ENCODE peak calls at places on chromosomes 4 and X, in four cellular contexts. G, K, S and T are unnamed samples.

GRCh38 chr4:79253930-79254329 is 71.9 kb downstream of the NAA11 start:
- DNase-seq in K (no peak), G (no peak), S (no peak), T (no peak)

GRCh38 chr4:48698029-48698901 is 81.8 kb downstream of the FRYL start:
- DNase-seq in K (no peak), S (peak; percentile 67), G (no peak), T (no peak)

GRCh38 chr4:83074086-83074704 is 39.2 kb downstream of the COPS4 start:
- DNase-seq in G (no peak), S (peak; percentile 30), K (peak; percentile 86), T (no peak)

GRCh38 chrX:150162141-150162540 is 201.0 kb upstream of the MAMLD1 start:
- DNase-seq in G (no peak), S (no peak), K (no peak), T (no peak)

GRCh38 chr4:88135362-88135663 is 23.1 kb downstream of the ABCG2 start:
- DNase-seq in G (no peak), S (no peak), K (no peak), T (no peak)

GRCh38 chrX:13077168-13077567 is 32.7 kb upstream of the FAM9C start:
- DNase-seq in K (peak; percentile 32), G (no peak), S (no peak), T (no peak)

GRCh38 chr4:138279286-138279685 is 37.1 kb upstream of the SLC7A11 start:
- DNase-seq in S (no peak), K (no peak), G (no peak), T (no peak)

GRCh38 chr4:108060164-108060563 is 70.5 kb downstream of the HADH start:
- DNase-seq in G (no peak), S (no peak), K (no peak), T (no peak)

GRCh38 chr4:25982962-25983361 is 68.9 kb downstream of the SMIM20 start:
- DNase-seq in K (no peak), G (no peak), S (no peak), T (no peak)

GRCh38 chr4:7324651-7325121 is 110.0 kb downstream of the PSAPL1 start:
- DNase-seq in K (no peak), G (no peak), S (no peak), T (no peak)

GRCh38 chrX:106499473-106499872 is 112.3 kb upstream of the RADX start:
- DNase-seq in G (no peak), S (no peak), K (no peak), T (no peak)

GRCh38 chr4:110364911-110365520 is 110.9 kb upstream of the ENPEP start:
- DNase-seq in S (no peak), G (no peak), K (no peak), T (no peak)

DNA sequence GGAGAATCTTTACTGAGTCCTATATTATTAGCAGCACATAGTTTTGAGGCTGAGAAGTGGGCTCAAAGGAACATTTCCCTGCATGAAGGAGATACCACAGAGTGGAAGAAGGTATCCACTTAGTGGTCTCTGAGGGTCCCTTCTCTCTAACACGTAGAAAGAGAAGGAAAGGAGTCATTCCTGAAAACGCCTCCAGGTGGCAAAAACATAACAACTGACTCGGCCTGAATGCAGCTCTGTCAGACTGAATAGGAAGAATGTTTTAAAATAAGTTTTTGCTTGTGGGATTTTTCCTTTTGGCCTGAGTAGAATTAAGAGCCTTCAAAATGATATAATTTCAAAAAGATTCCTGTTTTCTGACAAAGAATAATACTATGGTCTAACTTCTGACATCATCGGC is 23.3 kb downstream of the RPGR start:
- DNase-seq in S (no peak), K (peak; percentile 11), G (no peak), T (no peak)
- TF ChIP-seq CTCF in S (no peak), K (peak; percentile 53), G (no peak), T (peak; percentile 59)

GRCh38 chrX:72713130-72713529 is 976 bp downstream of the PHKA1 start:
- DNase-seq in S (no peak), K (no peak), G (no peak), T (no peak)

GRCh38 chrX:72712094-72712755 is 1.9 kb downstream of the PHKA1 start:
- DNase-seq in K (no peak), S (no peak), G (no peak), T (no peak)

GRCh38 chrX:72716766-72717165 is 2.7 kb upstream of the PHKA1 start:
- DNase-seq in K (no peak), S (no peak), G (no peak), T (no peak)

GRCh38 chrX:72714471-72714916 is 388 bp upstream of the PHKA1 start:
- DNase-seq in G (peak; percentile 41), S (peak; percentile 54), K (no peak), T (no peak)

GRCh38 chrX:72715546-72715945 is 1.4 kb upstream of the PHKA1 start:
- DNase-seq in S (no peak), G (no peak), K (no peak), T (no peak)
- TF ChIP-seq CTCF in S (no peak), G (no peak), K (no peak), T (no peak)

DNA sequence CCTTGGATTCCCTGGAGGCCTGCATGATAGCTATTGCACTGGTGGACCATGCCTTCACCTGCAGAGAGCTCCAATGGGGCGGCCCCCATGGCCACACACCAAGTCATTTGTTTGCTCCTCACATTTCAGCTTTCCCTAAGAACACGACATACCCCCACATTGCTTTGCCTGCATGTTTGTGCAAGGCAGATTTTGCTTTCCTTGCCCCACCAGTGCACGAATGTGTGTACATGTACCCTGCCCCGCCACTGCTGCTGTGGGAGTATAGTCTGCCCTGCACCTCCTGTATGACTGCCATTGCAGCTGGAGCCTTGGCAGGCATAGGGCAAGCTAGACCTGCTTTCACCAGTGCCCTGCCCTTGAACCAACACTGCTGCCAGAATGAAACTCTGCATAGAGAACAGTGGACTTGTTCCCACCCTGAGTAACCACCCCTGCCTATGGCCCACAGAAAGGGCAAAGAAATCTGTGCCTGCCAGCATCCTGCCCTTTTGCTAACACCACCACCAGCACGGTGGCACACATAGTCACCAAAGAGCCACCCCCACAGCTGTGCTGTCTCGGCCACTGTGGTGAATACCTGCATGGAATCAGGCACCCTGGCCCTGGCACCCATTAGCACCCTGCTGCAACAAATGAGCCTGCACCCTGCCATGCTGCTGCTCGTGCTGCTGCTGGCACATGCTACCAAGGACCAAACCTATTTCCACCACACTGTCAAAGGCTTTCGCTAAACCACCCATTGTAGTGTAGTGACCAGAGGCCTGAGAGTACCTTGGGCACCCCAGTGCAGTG is 661.7 kb upstream of the FAM241A start:
- DNase-seq in S (no peak), G (no peak), K (no peak), T (no peak)
- TF ChIP-seq CTCF in S (no peak), G (no peak), K (no peak), T (no peak)

DNA sequence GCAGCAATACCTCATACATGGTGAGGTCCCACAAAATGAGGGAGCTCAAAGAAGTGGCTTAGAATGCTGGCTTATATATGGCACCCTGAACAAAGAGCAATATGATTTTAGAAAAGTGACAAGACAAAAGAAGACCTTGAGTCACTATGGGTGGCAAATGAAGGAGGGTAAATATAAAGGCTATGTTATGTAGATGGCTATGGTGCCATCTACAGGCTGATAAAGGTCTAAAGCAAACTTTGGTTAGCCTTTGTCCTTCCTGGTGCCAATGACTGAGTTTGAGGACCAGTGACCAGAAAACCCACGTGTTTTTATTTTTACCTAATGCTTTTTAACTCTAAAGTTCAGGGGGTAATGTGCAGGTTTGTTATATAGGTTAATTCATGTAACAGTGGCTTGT is 151.8 kb downstream of the CCNG2 start:
- DNase-seq in K (peak; percentile 50), S (no peak), G (no peak), T (no peak)
- TF ChIP-seq CTCF in K (peak; percentile 78), S (peak; percentile 18), G (no peak), T (peak; percentile 67)

GRCh38 chrX:1465261-1466231 is 12.8 kb upstream of the ASMTL start:
- DNase-seq in S (no peak), K (no peak), G (peak; percentile 34), T (peak; percentile 57)

GRCh38 chrX:1466971-1467561 is 14.4 kb upstream of the ASMTL start:
- DNase-seq in G (peak; percentile 36), K (peak; percentile 90), S (peak; percentile 69), T (peak; percentile 51)

GRCh38 chrX:1466232-1466661 is 13.5 kb upstream of the ASMTL start:
- DNase-seq in S (no peak), K (no peak), G (peak; percentile 27), T (peak; percentile 65)

GRCh38 chrX:1464282-1465131 is 11.8 kb upstream of the ASMTL start:
- DNase-seq in G (peak; percentile 11), K (no peak), S (no peak), T (peak; percentile 67)

GRCh38 chrX:1468250-1468772 is 15.6 kb upstream of the ASMTL start:
- DNase-seq in G (peak; percentile 16), K (peak; percentile 96), S (peak; percentile 71), T (peak; percentile 44)
- TF ChIP-seq CTCF in G (no peak), K (peak; percentile 67), S (no peak), T (no peak)